ENCODE peak calls at places on chromosome 15, in four cellular contexts. One of them, this sample, is unnamed.

GRCh38 chr15:22902578-22902977 is 64.1 kb downstream of the NIPA2 start:
- DNase-seq in activated CD4-positive, alpha-beta T cell treated with anti-CD3 and anti-CD28 coated beads for 24 hours: no peak
- DNase-seq in effector CD4-positive, alpha-beta T cell: no peak
- DNase-seq in body of pancreas: no peak
- DNase-seq in this sample: no peak

GRCh38 chr15:38128389-38128788 is 124.2 kb upstream of the SPRED1 start:
- DNase-seq in activated CD4-positive, alpha-beta T cell treated with anti-CD3 and anti-CD28 coated beads for 24 hours: no peak
- DNase-seq in effector CD4-positive, alpha-beta T cell: no peak
- DNase-seq in body of pancreas: no peak
- DNase-seq in this sample: peak

GRCh38 chr15:99185731-99186130 is 63.6 kb downstream of the TTC23 start:
- DNase-seq in activated CD4-positive, alpha-beta T cell treated with anti-CD3 and anti-CD28 coated beads for 24 hours: no peak
- DNase-seq in effector CD4-positive, alpha-beta T cell: no peak
- DNase-seq in body of pancreas: no peak
- DNase-seq in this sample: no peak

GRCh38 chr15:44307712-44308111 is 19.2 kb downstream of the GOLM2 start:
- DNase-seq in activated CD4-positive, alpha-beta T cell treated with anti-CD3 and anti-CD28 coated beads for 24 hours: no peak
- DNase-seq in effector CD4-positive, alpha-beta T cell: no peak
- DNase-seq in body of pancreas: no peak
- DNase-seq in this sample: no peak

GRCh38 chr15:31376511-31376910 is 49.9 kb downstream of the KLF13 start:
- DNase-seq in activated CD4-positive, alpha-beta T cell treated with anti-CD3 and anti-CD28 coated beads for 24 hours: no peak
- DNase-seq in effector CD4-positive, alpha-beta T cell: no peak
- DNase-seq in body of pancreas: no peak
- DNase-seq in this sample: no peak

GRCh38 chr15:66027268-66027806 is 158.0 kb downstream of the RAB11A start:
- DNase-seq in activated CD4-positive, alpha-beta T cell treated with anti-CD3 and anti-CD28 coated beads for 24 hours: no peak
- DNase-seq in effector CD4-positive, alpha-beta T cell: no peak
- DNase-seq in body of pancreas: no peak
- DNase-seq in this sample: no peak

GRCh38 chr15:31200735-31201151 is 99.2 kb upstream of the TRPM1 start:
- DNase-seq in activated CD4-positive, alpha-beta T cell treated with anti-CD3 and anti-CD28 coated beads for 24 hours: no peak
- DNase-seq in effector CD4-positive, alpha-beta T cell: peak
- DNase-seq in body of pancreas: peak
- DNase-seq in this sample: peak

GRCh38 chr15:52464040-52464439 is 64.6 kb downstream of the MYO5A start:
- DNase-seq in activated CD4-positive, alpha-beta T cell treated with anti-CD3 and anti-CD28 coated beads for 24 hours: no peak
- DNase-seq in effector CD4-positive, alpha-beta T cell: no peak
- DNase-seq in body of pancreas: no peak
- DNase-seq in this sample: no peak

GRCh38 chr15:67218428-67218827 is 36.0 kb downstream of the AAGAB start:
- DNase-seq in activated CD4-positive, alpha-beta T cell treated with anti-CD3 and anti-CD28 coated beads for 24 hours: no peak
- DNase-seq in effector CD4-positive, alpha-beta T cell: no peak
- DNase-seq in body of pancreas: no peak
- DNase-seq in this sample: no peak

GRCh38 chr15:67758610-67759300 is 66.6 kb upstream of the SKOR1 start:
- DNase-seq in activated CD4-positive, alpha-beta T cell treated with anti-CD3 and anti-CD28 coated beads for 24 hours: no peak
- DNase-seq in effector CD4-positive, alpha-beta T cell: no peak
- DNase-seq in body of pancreas: no peak
- DNase-seq in this sample: no peak